ENCODE peak calls at places on chromosomes 5 and 9, in ten cellular contexts. O, K, G, M, Q, V, T, X, Y and P are unnamed samples.

GRCh38 chr9:70352356-70352755 is 62.1 kb downstream of the KLF9 start:
- DNase-seq in K (no peak), X (no peak), O (no peak), G (no peak), M (no peak), Q (no peak), Y (no peak), V (no peak), T (peak; percentile 81), P (no peak)

GRCh38 chr5:171705036-171705435 is 80.6 kb upstream of the SMIM23 start:
- DNase-seq in X (no peak), Q (no peak), O (no peak), G (no peak), Y (no peak), V (no peak), K (no peak), T (no peak), M (no peak), P (no peak)

GRCh38 chr5:78984020-78984610 is 995 bp downstream of the ARSB start:
- DNase-seq in T (peak; percentile 21), Y (no peak), V (peak; percentile 48), M (no peak), Q (no peak), K (peak; percentile 15), X (no peak), G (no peak), O (no peak), P (no peak)

GRCh38 chr9:109447329-109448076 is 50.6 kb downstream of the PTPN3 start:
- DNase-seq in Y (no peak), M (no peak), V (no peak), K (no peak), Q (no peak), T (no peak), G (no peak), X (no peak), O (no peak), P (no peak)

GRCh38 chr9:112050544-112051475 is 124.3 kb downstream of the SUSD1 start:
- DNase-seq in M (peak; percentile 94), X (no peak), O (no peak), K (peak; percentile 31), Q (peak; percentile 54), T (peak; percentile 97), V (no peak), G (no peak), Y (no peak), P (no peak)

GRCh38 chr5:175107865-175108264 is 336.1 kb downstream of the DRD1 start:
- DNase-seq in G (no peak), Y (no peak), V (no peak), T (no peak), M (no peak), Q (no peak), K (no peak), X (no peak), O (no peak), P (no peak)

GRCh38 chr9:10331157-10331556 is 281.6 kb downstream of the PTPRD start:
- DNase-seq in Q (no peak), Y (no peak), K (no peak), T (no peak), X (no peak), G (no peak), O (no peak), V (no peak), M (no peak), P (no peak)

GRCh38 chr5:86626149-86626548 is 8.4 kb downstream of the COX7C start:
- DNase-seq in T (no peak), Y (no peak), M (no peak), X (no peak), K (no peak), V (no peak), O (no peak), G (no peak), Q (no peak), P (no peak)

GRCh38 chr9:30089428-30089827 is 2295.0 kb upstream of the ACO1 start:
- DNase-seq in Y (no peak), X (no peak), Q (no peak), M (no peak), T (no peak), O (no peak), K (no peak), G (no peak), V (no peak), P (no peak)

GRCh38 chr5:59066367-59067163 is 483.7 kb downstream of the RAB3C start:
- DNase-seq in V (no peak), M (no peak), O (no peak), Q (no peak), X (no peak), G (no peak), T (peak; percentile 89), K (no peak), Y (no peak), P (no peak)

GRCh38 chr5:59061377-59061776 is 478.5 kb downstream of the RAB3C start:
- DNase-seq in O (no peak), K (no peak), Q (no peak), Y (no peak), M (no peak), T (peak; percentile 68), X (peak; percentile 62), V (no peak), G (no peak), P (no peak)

GRCh38 chr5:59065551-59065950 is 482.7 kb downstream of the RAB3C start:
- DNase-seq in K (no peak), V (no peak), T (peak; percentile 71), Y (no peak), G (no peak), X (no peak), M (no peak), O (no peak), Q (no peak), P (no peak)

GRCh38 chr5:59062986-59063683 is 480.3 kb downstream of the RAB3C start:
- DNase-seq in M (no peak), O (no peak), K (no peak), T (no peak), X (peak; percentile 35), V (no peak), Q (no peak), G (no peak), Y (no peak), P (no peak)

GRCh38 chr5:59064256-59064655 is 481.4 kb downstream of the RAB3C start:
- DNase-seq in G (no peak), V (no peak), X (no peak), M (no peak), Y (no peak), Q (no peak), O (no peak), T (no peak), K (no peak), P (no peak)
- TF ChIP-seq CTCF in G (no peak), V (no peak), X (no peak), M (no peak), Y (no peak), Q (no peak), O (no peak), T (no peak), K (no peak), P (no peak)

DNA sequence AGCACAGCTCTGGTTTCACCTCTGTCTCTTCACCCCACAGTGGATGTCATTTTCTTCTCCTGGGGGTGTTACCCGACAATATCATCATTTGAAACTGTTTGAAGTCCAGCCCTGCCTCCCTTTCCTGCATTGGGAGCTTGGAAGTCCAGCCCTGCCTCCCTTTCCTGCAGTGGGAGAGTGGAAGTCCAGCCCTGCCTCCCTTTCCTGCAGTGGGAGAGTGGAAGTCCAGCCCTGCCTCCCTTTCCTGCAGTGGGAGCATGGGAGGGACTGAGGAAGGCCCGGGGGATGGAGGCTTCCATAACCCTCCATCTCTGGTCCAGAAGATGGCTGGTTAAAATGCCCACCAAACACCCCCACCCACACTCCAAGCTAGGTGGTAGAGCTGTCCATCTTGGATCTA is 59.8 kb downstream of the SYK start:
- DNase-seq in X (no peak), M (no peak), T (no peak), Q (no peak), Y (no peak), K (no peak), G (no peak), V (no peak), O (no peak), P (no peak)
- TF ChIP-seq CTCF in X (no peak), M (no peak), T (no peak), Q (no peak), Y (no peak), K (no peak), G (no peak), V (no peak), O (no peak), P (no peak)

DNA sequence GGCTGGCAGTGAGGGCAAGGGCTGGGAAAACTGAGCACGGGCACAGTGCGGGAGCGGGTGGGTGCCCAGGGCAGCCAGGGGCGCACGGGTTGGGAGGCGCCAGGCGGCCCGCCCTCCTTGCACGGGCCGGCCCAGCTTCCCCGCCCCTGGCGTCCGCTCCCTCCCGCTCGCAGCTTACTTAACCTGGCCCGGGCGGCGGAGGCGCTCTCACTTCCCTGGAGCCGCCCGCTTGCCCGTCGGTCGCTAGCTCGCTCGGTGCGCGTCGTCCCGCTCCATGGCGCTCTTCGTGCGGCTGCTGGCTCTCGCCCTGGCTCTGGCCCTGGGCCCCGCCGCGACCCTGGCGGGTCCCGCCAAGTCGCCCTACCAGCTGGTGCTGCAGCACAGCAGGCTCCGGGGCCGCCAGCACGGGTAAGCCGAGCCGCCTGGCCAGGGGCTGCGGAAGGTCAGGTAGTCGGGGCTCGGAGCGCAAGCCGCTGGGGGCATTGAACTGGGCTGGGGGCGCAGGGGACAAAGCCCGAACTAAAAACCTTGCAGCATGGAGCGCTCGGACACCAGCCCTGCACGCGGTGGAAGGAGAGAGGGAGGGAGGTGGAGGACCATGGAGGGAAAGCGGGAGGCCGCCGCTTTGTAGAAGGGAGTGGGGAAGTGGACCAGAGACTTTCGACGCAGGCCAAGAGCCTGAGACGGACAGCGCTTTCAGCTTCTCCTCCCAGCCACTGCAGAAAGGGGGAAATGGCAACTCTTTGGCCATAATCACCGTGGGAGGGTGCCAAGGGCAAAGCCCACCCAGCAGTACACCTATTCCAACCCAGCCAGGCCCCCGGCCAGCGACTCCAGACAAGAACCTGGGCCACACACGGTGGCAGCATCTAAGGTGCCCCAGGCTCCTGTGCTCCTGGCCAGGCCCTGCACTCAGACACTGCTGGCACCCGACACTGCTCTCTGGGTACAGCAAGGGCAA is at the start of gene TGFBI:
- DNase-seq in V (no peak), K (peak; percentile 88), O (no peak), T (peak; percentile 67), Y (peak; percentile 88), X (peak; percentile 83), M (no peak), Q (peak; percentile 78), G (no peak), P (no peak)
- TF ChIP-seq CTCF in V (no peak), K (peak; percentile 27), O (no peak), T (peak; percentile 17), Y (peak; percentile 7), X (no peak), M (peak; percentile 5), Q (peak; percentile 28), G (no peak), P (no peak)

DNA sequence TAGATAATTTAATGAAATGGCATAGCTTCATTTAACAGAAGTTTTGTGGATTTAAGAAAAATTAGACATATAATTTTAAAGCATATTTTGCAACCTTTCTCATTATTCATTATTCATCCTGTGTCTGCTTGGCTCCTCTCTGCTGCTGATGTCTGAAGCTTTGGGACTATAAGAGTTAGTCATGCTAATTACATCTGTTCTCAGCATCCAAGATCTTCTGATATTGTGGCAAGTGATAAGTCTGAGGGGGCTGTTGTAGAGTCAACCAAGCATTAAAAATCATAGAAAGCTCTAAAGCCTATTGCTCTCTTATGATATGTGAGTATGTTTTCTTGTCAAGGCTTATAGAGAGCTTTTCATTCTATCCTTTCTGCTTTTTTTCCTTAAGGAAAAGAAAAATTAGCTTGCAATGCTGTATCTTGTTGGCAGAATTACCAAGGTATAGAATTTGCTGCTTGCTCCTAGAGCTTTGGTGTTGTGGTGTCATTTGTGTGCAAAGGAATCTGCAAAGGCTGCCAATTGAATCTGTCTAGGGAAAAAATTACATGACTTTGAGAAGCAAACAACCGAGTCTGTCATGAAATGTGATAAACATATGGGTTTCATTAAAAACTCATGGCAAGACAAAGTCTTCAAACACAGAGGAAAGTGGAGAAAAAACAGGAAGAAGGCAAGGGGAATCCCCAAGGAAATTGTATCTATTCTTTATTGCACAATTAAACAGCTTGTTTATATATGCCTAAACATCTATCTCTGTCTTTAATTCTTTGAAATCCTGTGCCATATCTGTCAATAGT is 156.1 kb upstream of the DAB2 start:
- DNase-seq in V (no peak), O (no peak), M (no peak), Q (no peak), K (no peak), G (no peak), T (peak; percentile 37), X (no peak), Y (no peak), P (no peak)
- TF ChIP-seq CTCF in V (no peak), O (no peak), M (no peak), Q (no peak), K (no peak), G (no peak), T (no peak), X (no peak), Y (no peak), P (no peak)